ENCODE peak calls at places on chromosome 3, in eight cellular contexts. One of them, this sample, is unnamed.

GRCh38 chr3:39292961-39293360 is 13.1 kb upstream of the CX3CR1 start:
- DNase-seq in transverse colon: no peak
- DNase-seq in activated T-cell treated with anti-CD3 and anti-CD28 coated beads, Interleukin-2, amount 50 U/mL, for 48 hours: no peak
- DNase-seq in GM23248: no peak
- DNase-seq in KBM-7: no peak
- DNase-seq in activated T-helper 1 cell treated with anti-CD3 and anti-CD28 coated beads, Interleukin-2, amount 50 U/mL, for 16 hours: no peak
- DNase-seq in germinal center: no peak
- DNase-seq in progenitor cell of endocrine pancreas: no peak
- DNase-seq in this sample: no peak

GRCh38 chr3:66928252-66928651 is 69.9 kb upstream of the KBTBD8 start:
- DNase-seq in germinal center: no peak
- DNase-seq in KBM-7: no peak
- DNase-seq in activated T-helper 1 cell treated with anti-CD3 and anti-CD28 coated beads, Interleukin-2, amount 50 U/mL, for 16 hours: no peak
- DNase-seq in transverse colon: no peak
- DNase-seq in progenitor cell of endocrine pancreas: no peak
- DNase-seq in activated T-cell treated with anti-CD3 and anti-CD28 coated beads, Interleukin-2, amount 50 U/mL, for 48 hours: no peak
- DNase-seq in GM23248: no peak
- DNase-seq in this sample: no peak

GRCh38 chr3:21938267-21938681 is 187.3 kb upstream of the ZNF385D start:
- DNase-seq in KBM-7: no peak
- DNase-seq in germinal center: no peak
- DNase-seq in progenitor cell of endocrine pancreas: no peak
- DNase-seq in activated T-helper 1 cell treated with anti-CD3 and anti-CD28 coated beads, Interleukin-2, amount 50 U/mL, for 16 hours: no peak
- DNase-seq in activated T-cell treated with anti-CD3 and anti-CD28 coated beads, Interleukin-2, amount 50 U/mL, for 48 hours: no peak
- DNase-seq in transverse colon: no peak
- DNase-seq in GM23248: no peak
- DNase-seq in this sample: no peak

GRCh38 chr3:64048631-64049061 is 25.4 kb upstream of the PSMD6 start:
- DNase-seq in activated T-helper 1 cell treated with anti-CD3 and anti-CD28 coated beads, Interleukin-2, amount 50 U/mL, for 16 hours: no peak
- DNase-seq in transverse colon: no peak
- DNase-seq in GM23248: peak; percentile 67
- DNase-seq in progenitor cell of endocrine pancreas: no peak
- DNase-seq in KBM-7: no peak
- DNase-seq in germinal center: no peak
- DNase-seq in activated T-cell treated with anti-CD3 and anti-CD28 coated beads, Interleukin-2, amount 50 U/mL, for 48 hours: peak; percentile 20
- DNase-seq in this sample: no peak

GRCh38 chr3:50263443-50264388 is 5.2 kb upstream of the SEMA3B start:
- DNase-seq in GM23248: peak; percentile 53
- DNase-seq in progenitor cell of endocrine pancreas: no peak
- DNase-seq in activated T-helper 1 cell treated with anti-CD3 and anti-CD28 coated beads, Interleukin-2, amount 50 U/mL, for 16 hours: no peak
- DNase-seq in germinal center: no peak
- DNase-seq in transverse colon: no peak
- DNase-seq in KBM-7: no peak
- DNase-seq in activated T-cell treated with anti-CD3 and anti-CD28 coated beads, Interleukin-2, amount 50 U/mL, for 48 hours: no peak
- DNase-seq in this sample: no peak

GRCh38 chr3:144189044-144189443 is 217.4 kb downstream of the DIPK2A start:
- DNase-seq in GM23248: peak; percentile 35
- DNase-seq in activated T-helper 1 cell treated with anti-CD3 and anti-CD28 coated beads, Interleukin-2, amount 50 U/mL, for 16 hours: no peak
- DNase-seq in progenitor cell of endocrine pancreas: no peak
- DNase-seq in activated T-cell treated with anti-CD3 and anti-CD28 coated beads, Interleukin-2, amount 50 U/mL, for 48 hours: no peak
- DNase-seq in germinal center: no peak
- DNase-seq in transverse colon: no peak
- DNase-seq in KBM-7: no peak
- DNase-seq in this sample: no peak

GRCh38 chr3:42397644-42398043 is 12.8 kb downstream of the LYZL4 start:
- DNase-seq in GM23248: no peak
- DNase-seq in germinal center: no peak
- DNase-seq in activated T-helper 1 cell treated with anti-CD3 and anti-CD28 coated beads, Interleukin-2, amount 50 U/mL, for 16 hours: no peak
- DNase-seq in transverse colon: no peak
- DNase-seq in activated T-cell treated with anti-CD3 and anti-CD28 coated beads, Interleukin-2, amount 50 U/mL, for 48 hours: no peak
- DNase-seq in KBM-7: no peak
- DNase-seq in progenitor cell of endocrine pancreas: no peak
- DNase-seq in this sample: no peak

GRCh38 chr3:59273976-59274375 is 224.2 kb upstream of the CFAP20DC start:
- DNase-seq in progenitor cell of endocrine pancreas: no peak
- DNase-seq in germinal center: no peak
- DNase-seq in GM23248: peak; percentile 88
- DNase-seq in activated T-cell treated with anti-CD3 and anti-CD28 coated beads, Interleukin-2, amount 50 U/mL, for 48 hours: no peak
- DNase-seq in transverse colon: no peak
- DNase-seq in KBM-7: no peak
- DNase-seq in activated T-helper 1 cell treated with anti-CD3 and anti-CD28 coated beads, Interleukin-2, amount 50 U/mL, for 16 hours: no peak
- DNase-seq in this sample: no peak

GRCh38 chr3:155859859-155860258 is 5.6 kb upstream of the SLC33A1 start:
- DNase-seq in transverse colon: no peak
- DNase-seq in KBM-7: peak; percentile 44
- DNase-seq in activated T-helper 1 cell treated with anti-CD3 and anti-CD28 coated beads, Interleukin-2, amount 50 U/mL, for 16 hours: no peak
- DNase-seq in GM23248: peak; percentile 51
- DNase-seq in activated T-cell treated with anti-CD3 and anti-CD28 coated beads, Interleukin-2, amount 50 U/mL, for 48 hours: no peak
- DNase-seq in progenitor cell of endocrine pancreas: no peak
- DNase-seq in germinal center: no peak
- DNase-seq in this sample: no peak

GRCh38 chr3:67044955-67045354 is 46.8 kb downstream of the KBTBD8 start:
- DNase-seq in transverse colon: no peak
- DNase-seq in GM23248: peak; percentile 1
- DNase-seq in progenitor cell of endocrine pancreas: no peak
- DNase-seq in germinal center: no peak
- DNase-seq in activated T-cell treated with anti-CD3 and anti-CD28 coated beads, Interleukin-2, amount 50 U/mL, for 48 hours: no peak
- DNase-seq in activated T-helper 1 cell treated with anti-CD3 and anti-CD28 coated beads, Interleukin-2, amount 50 U/mL, for 16 hours: no peak
- DNase-seq in KBM-7: no peak
- DNase-seq in this sample: no peak

GRCh38 chr3:16148783-16149182 is 25.7 kb upstream of the GALNT15 start:
- DNase-seq in activated T-helper 1 cell treated with anti-CD3 and anti-CD28 coated beads, Interleukin-2, amount 50 U/mL, for 16 hours: no peak
- DNase-seq in GM23248: peak; percentile 95
- DNase-seq in transverse colon: peak; percentile 65
- DNase-seq in germinal center: no peak
- DNase-seq in progenitor cell of endocrine pancreas: no peak
- DNase-seq in KBM-7: no peak
- DNase-seq in activated T-cell treated with anti-CD3 and anti-CD28 coated beads, Interleukin-2, amount 50 U/mL, for 48 hours: no peak
- DNase-seq in this sample: peak; percentile 72

GRCh38 chr3:146895026-146895749 is 290.0 kb upstream of the PLSCR5 start:
- DNase-seq in activated T-cell treated with anti-CD3 and anti-CD28 coated beads, Interleukin-2, amount 50 U/mL, for 48 hours: no peak
- DNase-seq in transverse colon: no peak
- DNase-seq in progenitor cell of endocrine pancreas: no peak
- DNase-seq in GM23248: peak; percentile 91
- DNase-seq in activated T-helper 1 cell treated with anti-CD3 and anti-CD28 coated beads, Interleukin-2, amount 50 U/mL, for 16 hours: no peak
- DNase-seq in KBM-7: no peak
- DNase-seq in germinal center: no peak
- DNase-seq in this sample: no peak

GRCh38 chr3:72383896-72384295 is 464.3 kb downstream of the SHQ1 start:
- DNase-seq in activated T-helper 1 cell treated with anti-CD3 and anti-CD28 coated beads, Interleukin-2, amount 50 U/mL, for 16 hours: no peak
- DNase-seq in activated T-cell treated with anti-CD3 and anti-CD28 coated beads, Interleukin-2, amount 50 U/mL, for 48 hours: no peak
- DNase-seq in progenitor cell of endocrine pancreas: no peak
- DNase-seq in transverse colon: no peak
- DNase-seq in KBM-7: no peak
- DNase-seq in germinal center: no peak
- DNase-seq in GM23248: no peak
- DNase-seq in this sample: no peak

GRCh38 chr3:102415553-102415952 is 19.3 kb upstream of the ZPLD1 start:
- DNase-seq in transverse colon: no peak
- DNase-seq in germinal center: no peak
- DNase-seq in activated T-helper 1 cell treated with anti-CD3 and anti-CD28 coated beads, Interleukin-2, amount 50 U/mL, for 16 hours: no peak
- DNase-seq in activated T-cell treated with anti-CD3 and anti-CD28 coated beads, Interleukin-2, amount 50 U/mL, for 48 hours: no peak
- DNase-seq in progenitor cell of endocrine pancreas: no peak
- DNase-seq in GM23248: peak; percentile 19
- DNase-seq in KBM-7: no peak
- DNase-seq in this sample: no peak

GRCh38 chr3:168990111-168990510 is 673.4 kb downstream of the MECOM start:
- DNase-seq in activated T-helper 1 cell treated with anti-CD3 and anti-CD28 coated beads, Interleukin-2, amount 50 U/mL, for 16 hours: no peak
- DNase-seq in activated T-cell treated with anti-CD3 and anti-CD28 coated beads, Interleukin-2, amount 50 U/mL, for 48 hours: no peak
- DNase-seq in transverse colon: no peak
- DNase-seq in progenitor cell of endocrine pancreas: no peak
- DNase-seq in GM23248: no peak
- DNase-seq in germinal center: no peak
- DNase-seq in KBM-7: no peak
- DNase-seq in this sample: no peak

GRCh38 chr3:12993022-12993622 is 80.1 kb downstream of the IQSEC1 start:
- DNase-seq in activated T-helper 1 cell treated with anti-CD3 and anti-CD28 coated beads, Interleukin-2, amount 50 U/mL, for 16 hours: no peak
- DNase-seq in transverse colon: peak; percentile 26
- DNase-seq in GM23248: peak; percentile 35
- DNase-seq in progenitor cell of endocrine pancreas: peak; percentile 42
- DNase-seq in activated T-cell treated with anti-CD3 and anti-CD28 coated beads, Interleukin-2, amount 50 U/mL, for 48 hours: no peak
- DNase-seq in germinal center: no peak
- DNase-seq in KBM-7: no peak
- DNase-seq in this sample: no peak

GRCh38 chr3:11534011-11534782 is 109.5 kb downstream of the VGLL4 start:
- DNase-seq in progenitor cell of endocrine pancreas: no peak
- DNase-seq in KBM-7: no peak
- DNase-seq in activated T-helper 1 cell treated with anti-CD3 and anti-CD28 coated beads, Interleukin-2, amount 50 U/mL, for 16 hours: no peak
- DNase-seq in transverse colon: no peak
- DNase-seq in GM23248: no peak
- DNase-seq in activated T-cell treated with anti-CD3 and anti-CD28 coated beads, Interleukin-2, amount 50 U/mL, for 48 hours: no peak
- DNase-seq in germinal center: no peak
- DNase-seq in this sample: no peak

GRCh38 chr3:112120485-112120836 is 12.6 kb downstream of the GCSAM start:
- DNase-seq in progenitor cell of endocrine pancreas: no peak
- DNase-seq in GM23248: no peak
- DNase-seq in activated T-helper 1 cell treated with anti-CD3 and anti-CD28 coated beads, Interleukin-2, amount 50 U/mL, for 16 hours: no peak
- DNase-seq in KBM-7: peak; percentile 41
- DNase-seq in transverse colon: no peak
- DNase-seq in germinal center: no peak
- DNase-seq in activated T-cell treated with anti-CD3 and anti-CD28 coated beads, Interleukin-2, amount 50 U/mL, for 48 hours: no peak
- DNase-seq in this sample: no peak

GRCh38 chr3:101479022-101479421 is 34.0 kb downstream of the SENP7 start:
- DNase-seq in KBM-7: peak; percentile 55
- DNase-seq in GM23248: no peak
- DNase-seq in progenitor cell of endocrine pancreas: no peak
- DNase-seq in activated T-cell treated with anti-CD3 and anti-CD28 coated beads, Interleukin-2, amount 50 U/mL, for 48 hours: no peak
- DNase-seq in activated T-helper 1 cell treated with anti-CD3 and anti-CD28 coated beads, Interleukin-2, amount 50 U/mL, for 16 hours: no peak
- DNase-seq in germinal center: no peak
- DNase-seq in transverse colon: no peak
- DNase-seq in this sample: no peak

GRCh38 chr3:27943106-27943505 is 221.0 kb upstream of the EOMES start:
- DNase-seq in activated T-cell treated with anti-CD3 and anti-CD28 coated beads, Interleukin-2, amount 50 U/mL, for 48 hours: no peak
- DNase-seq in transverse colon: no peak
- DNase-seq in KBM-7: no peak
- DNase-seq in activated T-helper 1 cell treated with anti-CD3 and anti-CD28 coated beads, Interleukin-2, amount 50 U/mL, for 16 hours: no peak
- DNase-seq in GM23248: peak; percentile 61
- DNase-seq in progenitor cell of endocrine pancreas: no peak
- DNase-seq in germinal center: no peak
- DNase-seq in this sample: peak; percentile 18

GRCh38 chr3:40780341-40780800 is 255.6 kb downstream of the ZNF621 start:
- DNase-seq in activated T-cell treated with anti-CD3 and anti-CD28 coated beads, Interleukin-2, amount 50 U/mL, for 48 hours: no peak
- DNase-seq in progenitor cell of endocrine pancreas: no peak
- DNase-seq in germinal center: no peak
- DNase-seq in GM23248: peak; percentile 66
- DNase-seq in KBM-7: no peak
- DNase-seq in activated T-helper 1 cell treated with anti-CD3 and anti-CD28 coated beads, Interleukin-2, amount 50 U/mL, for 16 hours: no peak
- DNase-seq in transverse colon: peak; percentile 23
- DNase-seq in this sample: peak; percentile 78

GRCh38 chr3:15581471-15582394 is 19.6 kb downstream of the HACL1 start:
- DNase-seq in GM23248: no peak
- DNase-seq in progenitor cell of endocrine pancreas: no peak
- DNase-seq in KBM-7: no peak
- DNase-seq in germinal center: no peak
- DNase-seq in activated T-cell treated with anti-CD3 and anti-CD28 coated beads, Interleukin-2, amount 50 U/mL, for 48 hours: no peak
- DNase-seq in activated T-helper 1 cell treated with anti-CD3 and anti-CD28 coated beads, Interleukin-2, amount 50 U/mL, for 16 hours: no peak
- DNase-seq in transverse colon: no peak
- DNase-seq in this sample: no peak

GRCh38 chr3:160027541-160028195 is 39.0 kb downstream of the IL12A start:
- DNase-seq in progenitor cell of endocrine pancreas: no peak
- DNase-seq in germinal center: no peak
- DNase-seq in GM23248: peak; percentile 82
- DNase-seq in transverse colon: no peak
- DNase-seq in activated T-cell treated with anti-CD3 and anti-CD28 coated beads, Interleukin-2, amount 50 U/mL, for 48 hours: peak; percentile 47
- DNase-seq in KBM-7: peak; percentile 71
- DNase-seq in activated T-helper 1 cell treated with anti-CD3 and anti-CD28 coated beads, Interleukin-2, amount 50 U/mL, for 16 hours: no peak
- DNase-seq in this sample: no peak

GRCh38 chr3:115518100-115518852 is 105.0 kb upstream of the GAP43 start:
- DNase-seq in activated T-cell treated with anti-CD3 and anti-CD28 coated beads, Interleukin-2, amount 50 U/mL, for 48 hours: no peak
- DNase-seq in germinal center: no peak
- DNase-seq in progenitor cell of endocrine pancreas: no peak
- DNase-seq in GM23248: peak; percentile 91
- DNase-seq in KBM-7: no peak
- DNase-seq in transverse colon: no peak
- DNase-seq in activated T-helper 1 cell treated with anti-CD3 and anti-CD28 coated beads, Interleukin-2, amount 50 U/mL, for 16 hours: no peak
- DNase-seq in this sample: peak; percentile 20

GRCh38 chr3:38646630-38647029 is 2.9 kb downstream of the SCN5A start:
- DNase-seq in progenitor cell of endocrine pancreas: no peak
- DNase-seq in activated T-cell treated with anti-CD3 and anti-CD28 coated beads, Interleukin-2, amount 50 U/mL, for 48 hours: peak; percentile 46
- DNase-seq in transverse colon: no peak
- DNase-seq in GM23248: peak; percentile 5
- DNase-seq in KBM-7: peak; percentile 48
- DNase-seq in germinal center: peak; percentile 36
- DNase-seq in activated T-helper 1 cell treated with anti-CD3 and anti-CD28 coated beads, Interleukin-2, amount 50 U/mL, for 16 hours: no peak
- DNase-seq in this sample: no peak

GRCh38 chr3:168096210-168096795 is 579 bp upstream of the GOLIM4 start:
- DNase-seq in transverse colon: peak; percentile 62
- DNase-seq in progenitor cell of endocrine pancreas: peak; percentile 29
- DNase-seq in KBM-7: peak; percentile 91
- DNase-seq in germinal center: peak; percentile 38
- DNase-seq in activated T-helper 1 cell treated with anti-CD3 and anti-CD28 coated beads, Interleukin-2, amount 50 U/mL, for 16 hours: no peak
- DNase-seq in activated T-cell treated with anti-CD3 and anti-CD28 coated beads, Interleukin-2, amount 50 U/mL, for 48 hours: no peak
- DNase-seq in GM23248: peak; percentile 96
- DNase-seq in this sample: no peak

GRCh38 chr3:78571486-78571885 is 1196.3 kb downstream of the ROBO1 start:
- DNase-seq in germinal center: no peak
- DNase-seq in activated T-helper 1 cell treated with anti-CD3 and anti-CD28 coated beads, Interleukin-2, amount 50 U/mL, for 16 hours: no peak
- DNase-seq in transverse colon: no peak
- DNase-seq in activated T-cell treated with anti-CD3 and anti-CD28 coated beads, Interleukin-2, amount 50 U/mL, for 48 hours: no peak
- DNase-seq in KBM-7: no peak
- DNase-seq in GM23248: no peak
- DNase-seq in progenitor cell of endocrine pancreas: no peak
- DNase-seq in this sample: no peak

GRCh38 chr3:57959407-57960173 is 48.6 kb upstream of the FLNB start:
- DNase-seq in activated T-cell treated with anti-CD3 and anti-CD28 coated beads, Interleukin-2, amount 50 U/mL, for 48 hours: no peak
- DNase-seq in KBM-7: peak; percentile 70
- DNase-seq in GM23248: peak; percentile 67
- DNase-seq in progenitor cell of endocrine pancreas: no peak
- DNase-seq in transverse colon: no peak
- DNase-seq in germinal center: peak; percentile 26
- DNase-seq in activated T-helper 1 cell treated with anti-CD3 and anti-CD28 coated beads, Interleukin-2, amount 50 U/mL, for 16 hours: no peak
- DNase-seq in this sample: no peak

GRCh38 chr3:136624894-136625815 is 127.0 kb downstream of the STAG1 start:
- DNase-seq in activated T-cell treated with anti-CD3 and anti-CD28 coated beads, Interleukin-2, amount 50 U/mL, for 48 hours: no peak
- DNase-seq in activated T-helper 1 cell treated with anti-CD3 and anti-CD28 coated beads, Interleukin-2, amount 50 U/mL, for 16 hours: no peak
- DNase-seq in transverse colon: no peak
- DNase-seq in progenitor cell of endocrine pancreas: no peak
- DNase-seq in KBM-7: no peak
- DNase-seq in germinal center: no peak
- DNase-seq in GM23248: no peak
- DNase-seq in this sample: peak; percentile 61